ENCODE peak calls at places on chromosome 1, in four cellular contexts. H is D341Med; D is trophoblast cell; M is activated CD4-positive, CD25-positive, alpha-beta regulatory T cell. O is an unnamed sample.

GRCh38 chr1:6771568-6771825 is 13.8 kb upstream of the CAMTA1 start:
- DNase-seq in M (no peak), H (no peak), D (no peak), O (no peak)

GRCh38 chr1:212149566-212149965 is 114.0 kb downstream of the DTL start:
- DNase-seq in H (no peak), M (no peak), D (no peak), O (no peak)

GRCh38 chr1:246280551-246280950 is 226.5 kb downstream of the SMYD3 start:
- DNase-seq in D (peak), H (no peak), M (no peak), O (no peak)

GRCh38 chr1:204410764-204411450 is 710 bp downstream of the PPP1R15B start:
- DNase-seq in M (no peak), H (peak), D (no peak), O (no peak)

GRCh38 chr1:169588785-169589485 is 2.7 kb upstream of the F5 start:
- DNase-seq in M (no peak), D (no peak), H (no peak), O (no peak)

GRCh38 chr1:201637282-201638076 is 98.6 kb downstream of the NAV1 start:
- DNase-seq in H (no peak), D (peak), M (no peak), O (no peak)

GRCh38 chr1:246703581-246703980 is 20.6 kb upstream of the SCCPDH start:
- DNase-seq in M (no peak), D (no peak), H (no peak), O (no peak)

GRCh38 chr1:112788561-112788960 is 73.4 kb upstream of the PPM1J start:
- DNase-seq in D (no peak), H (no peak), M (no peak), O (no peak)

O was measured in central memory CD8-positive, alpha-beta T cell.